ENCODE peak calls at places on chromosomes 12 and 14, in nine cellular contexts. One of them, this sample, is unnamed.

GRCh38 chr14:101947577-101947903 is 16.8 kb upstream of the DYNC1H1 start:
- DNase-seq in HFF-Myc: no peak
- DNase-seq in A549: no peak
- DNase-seq in SK-N-SH: peak
- DNase-seq in HCT116: no peak
- DNase-seq in lower leg skin: no peak
- DNase-seq in HTR-8/SVneo: no peak
- DNase-seq in hepatic stellate cell: no peak
- DNase-seq in kidney glomerular epithelial cell: no peak
- DNase-seq in this sample: no peak

GRCh38 chr14:53778263-53778662 is 178.4 kb downstream of the BMP4 start:
- DNase-seq in HTR-8/SVneo: no peak
- DNase-seq in A549: no peak
- DNase-seq in SK-N-SH: no peak
- DNase-seq in hepatic stellate cell: no peak
- DNase-seq in HCT116: no peak
- DNase-seq in kidney glomerular epithelial cell: no peak
- DNase-seq in lower leg skin: no peak
- DNase-seq in HFF-Myc: no peak
- DNase-seq in this sample: no peak

GRCh38 chr14:94011795-94012194 is 14.3 kb upstream of the OTUB2 start:
- DNase-seq in A549: no peak
- DNase-seq in HTR-8/SVneo: no peak
- DNase-seq in SK-N-SH: no peak
- DNase-seq in HFF-Myc: no peak
- DNase-seq in hepatic stellate cell: peak
- DNase-seq in HCT116: no peak
- DNase-seq in kidney glomerular epithelial cell: peak
- DNase-seq in lower leg skin: no peak
- DNase-seq in this sample: peak

GRCh38 chr14:100317897-100318808 is 5.0 kb upstream of the SLC25A47 start:
- DNase-seq in HCT116: peak
- DNase-seq in SK-N-SH: peak
- DNase-seq in A549: peak
- DNase-seq in hepatic stellate cell: peak
- DNase-seq in HTR-8/SVneo: no peak
- DNase-seq in lower leg skin: no peak
- DNase-seq in HFF-Myc: no peak
- DNase-seq in kidney glomerular epithelial cell: no peak
- DNase-seq in this sample: no peak

GRCh38 chr12:62263956-62264355 is 3.8 kb downstream of the USP15 start:
- DNase-seq in kidney glomerular epithelial cell: no peak
- DNase-seq in SK-N-SH: no peak
- DNase-seq in hepatic stellate cell: no peak
- DNase-seq in HCT116: no peak
- DNase-seq in A549: no peak
- DNase-seq in lower leg skin: no peak
- DNase-seq in HFF-Myc: no peak
- DNase-seq in HTR-8/SVneo: no peak
- DNase-seq in this sample: no peak

GRCh38 chr12:48686037-48686595 is 4.1 kb upstream of the KANSL2 start:
- DNase-seq in lower leg skin: no peak
- DNase-seq in HCT116: no peak
- DNase-seq in hepatic stellate cell: no peak
- DNase-seq in HFF-Myc: no peak
- DNase-seq in A549: no peak
- DNase-seq in kidney glomerular epithelial cell: no peak
- DNase-seq in SK-N-SH: no peak
- DNase-seq in HTR-8/SVneo: no peak
- DNase-seq in this sample: no peak

GRCh38 chr14:51548187-51548586 is 103.5 kb upstream of the FRMD6 start:
- DNase-seq in hepatic stellate cell: no peak
- DNase-seq in kidney glomerular epithelial cell: no peak
- DNase-seq in SK-N-SH: no peak
- DNase-seq in lower leg skin: no peak
- DNase-seq in A549: no peak
- DNase-seq in HFF-Myc: no peak
- DNase-seq in HTR-8/SVneo: no peak
- DNase-seq in HCT116: no peak
- DNase-seq in this sample: no peak

GRCh38 chr14:65926935-65927700 is 514.6 kb downstream of the FUT8 start:
- DNase-seq in HTR-8/SVneo: no peak
- DNase-seq in SK-N-SH: no peak
- DNase-seq in kidney glomerular epithelial cell: no peak
- DNase-seq in hepatic stellate cell: no peak
- DNase-seq in HCT116: no peak
- DNase-seq in A549: no peak
- DNase-seq in lower leg skin: no peak
- DNase-seq in HFF-Myc: no peak
- DNase-seq in this sample: no peak

GRCh38 chr12:15757553-15758255 is 31.5 kb downstream of the EPS8 start:
- DNase-seq in SK-N-SH: no peak
- DNase-seq in HFF-Myc: peak
- DNase-seq in HTR-8/SVneo: peak
- DNase-seq in kidney glomerular epithelial cell: peak
- DNase-seq in lower leg skin: peak
- DNase-seq in hepatic stellate cell: peak
- DNase-seq in A549: peak
- DNase-seq in HCT116: peak
- DNase-seq in this sample: peak

GRCh38 chr14:92093320-92093719 is 13.1 kb downstream of the ATXN3 start:
- DNase-seq in hepatic stellate cell: no peak
- DNase-seq in HFF-Myc: no peak
- DNase-seq in A549: peak
- DNase-seq in lower leg skin: no peak
- DNase-seq in HCT116: no peak
- DNase-seq in SK-N-SH: peak
- DNase-seq in kidney glomerular epithelial cell: no peak
- DNase-seq in HTR-8/SVneo: no peak
- DNase-seq in this sample: no peak

GRCh38 chr14:35034440-35034833 is 11.6 kb upstream of the FAM177A1 start:
- DNase-seq in hepatic stellate cell: no peak
- DNase-seq in HTR-8/SVneo: no peak
- DNase-seq in kidney glomerular epithelial cell: no peak
- DNase-seq in SK-N-SH: no peak
- DNase-seq in lower leg skin: no peak
- DNase-seq in HCT116: no peak
- DNase-seq in A549: peak
- DNase-seq in HFF-Myc: no peak
- DNase-seq in this sample: no peak

GRCh38 chr14:100777366-100778077 is 48.4 kb upstream of the MEG3 start:
- DNase-seq in A549: no peak
- DNase-seq in HFF-Myc: no peak
- DNase-seq in hepatic stellate cell: no peak
- DNase-seq in HCT116: no peak
- DNase-seq in HTR-8/SVneo: no peak
- DNase-seq in kidney glomerular epithelial cell: no peak
- DNase-seq in lower leg skin: no peak
- DNase-seq in SK-N-SH: peak
- DNase-seq in this sample: no peak

GRCh38 chr14:32593290-32593942 is 264.3 kb downstream of the AKAP6 start:
- DNase-seq in HFF-Myc: peak
- DNase-seq in SK-N-SH: no peak
- DNase-seq in kidney glomerular epithelial cell: peak
- DNase-seq in HTR-8/SVneo: peak
- DNase-seq in hepatic stellate cell: peak
- DNase-seq in lower leg skin: no peak
- DNase-seq in A549: peak
- DNase-seq in HCT116: no peak
- DNase-seq in this sample: peak

GRCh38 chr12:45285717-45286116 is 69.8 kb downstream of the ANO6 start:
- DNase-seq in hepatic stellate cell: no peak
- DNase-seq in A549: no peak
- DNase-seq in HFF-Myc: no peak
- DNase-seq in lower leg skin: no peak
- DNase-seq in HTR-8/SVneo: no peak
- DNase-seq in HCT116: no peak
- DNase-seq in SK-N-SH: no peak
- DNase-seq in kidney glomerular epithelial cell: no peak
- DNase-seq in this sample: no peak

GRCh38 chr12:2168808-2169207 is 116.0 kb downstream of the CACNA1C start:
- DNase-seq in hepatic stellate cell: no peak
- DNase-seq in kidney glomerular epithelial cell: no peak
- DNase-seq in A549: peak
- DNase-seq in SK-N-SH: no peak
- DNase-seq in HCT116: peak
- DNase-seq in HTR-8/SVneo: no peak
- DNase-seq in HFF-Myc: no peak
- DNase-seq in lower leg skin: no peak
- DNase-seq in this sample: peak

GRCh38 chr12:91994208-91994797 is 151.3 kb downstream of the BTG1 start:
- DNase-seq in A549: no peak
- DNase-seq in HCT116: no peak
- DNase-seq in kidney glomerular epithelial cell: no peak
- DNase-seq in hepatic stellate cell: no peak
- DNase-seq in HFF-Myc: no peak
- DNase-seq in lower leg skin: no peak
- DNase-seq in SK-N-SH: peak
- DNase-seq in HTR-8/SVneo: no peak
- DNase-seq in this sample: no peak

GRCh38 chr12:88578274-88578673 is 2.0 kb downstream of the KITLG start:
- DNase-seq in HCT116: no peak
- DNase-seq in hepatic stellate cell: no peak
- DNase-seq in SK-N-SH: no peak
- DNase-seq in HTR-8/SVneo: no peak
- DNase-seq in A549: no peak
- DNase-seq in HFF-Myc: no peak
- DNase-seq in kidney glomerular epithelial cell: peak
- DNase-seq in lower leg skin: no peak
- DNase-seq in this sample: peak

GRCh38 chr12:56725723-56726102 is 614 bp upstream of the NACA start:
- DNase-seq in HFF-Myc: no peak
- DNase-seq in kidney glomerular epithelial cell: peak
- DNase-seq in lower leg skin: no peak
- DNase-seq in HCT116: no peak
- DNase-seq in hepatic stellate cell: no peak
- DNase-seq in SK-N-SH: no peak
- DNase-seq in HTR-8/SVneo: no peak
- DNase-seq in A549: no peak
- DNase-seq in this sample: no peak

GRCh38 chr14:67650694-67651093 is 23.7 kb downstream of the VTI1B start:
- DNase-seq in hepatic stellate cell: peak
- DNase-seq in HTR-8/SVneo: no peak
- DNase-seq in kidney glomerular epithelial cell: no peak
- DNase-seq in HCT116: no peak
- DNase-seq in HFF-Myc: no peak
- DNase-seq in SK-N-SH: no peak
- DNase-seq in A549: no peak
- DNase-seq in lower leg skin: no peak
- DNase-seq in this sample: peak

GRCh38 chr14:28121512-28122297 is 644.9 kb upstream of the FOXG1 start:
- DNase-seq in kidney glomerular epithelial cell: no peak
- DNase-seq in SK-N-SH: no peak
- DNase-seq in lower leg skin: no peak
- DNase-seq in HFF-Myc: no peak
- DNase-seq in HCT116: no peak
- DNase-seq in A549: no peak
- DNase-seq in HTR-8/SVneo: no peak
- DNase-seq in hepatic stellate cell: no peak
- DNase-seq in this sample: no peak

GRCh38 chr14:64217318-64217717 is 76.9 kb downstream of the ESR2 start:
- DNase-seq in HTR-8/SVneo: no peak
- DNase-seq in HCT116: no peak
- DNase-seq in HFF-Myc: no peak
- DNase-seq in A549: no peak
- DNase-seq in hepatic stellate cell: no peak
- DNase-seq in kidney glomerular epithelial cell: no peak
- DNase-seq in lower leg skin: no peak
- DNase-seq in SK-N-SH: peak
- DNase-seq in this sample: no peak

GRCh38 chr12:88416786-88417185 is 163.5 kb downstream of the KITLG start:
- DNase-seq in HTR-8/SVneo: no peak
- DNase-seq in HFF-Myc: no peak
- DNase-seq in SK-N-SH: no peak
- DNase-seq in A549: no peak
- DNase-seq in lower leg skin: no peak
- DNase-seq in kidney glomerular epithelial cell: no peak
- DNase-seq in hepatic stellate cell: no peak
- DNase-seq in HCT116: no peak
- DNase-seq in this sample: no peak

GRCh38 chr14:91343051-91343450 is 74.6 kb downstream of the CCDC88C start:
- DNase-seq in A549: no peak
- DNase-seq in HTR-8/SVneo: no peak
- DNase-seq in kidney glomerular epithelial cell: no peak
- DNase-seq in HCT116: no peak
- DNase-seq in SK-N-SH: no peak
- DNase-seq in lower leg skin: no peak
- DNase-seq in HFF-Myc: no peak
- DNase-seq in hepatic stellate cell: no peak
- DNase-seq in this sample: no peak

GRCh38 chr12:80837342-80837978 is 100.3 kb downstream of the LIN7A start:
- DNase-seq in kidney glomerular epithelial cell: no peak
- DNase-seq in lower leg skin: no peak
- DNase-seq in HFF-Myc: peak
- DNase-seq in SK-N-SH: peak
- DNase-seq in HTR-8/SVneo: peak
- DNase-seq in hepatic stellate cell: peak
- DNase-seq in A549: peak
- DNase-seq in HCT116: peak
- DNase-seq in this sample: peak